ENCODE peak calls at places on chromosomes 13 and 19, in seven cellular contexts. Z is amniotic stem cell, C is ELR, Y is left lung, O is glutamatergic neuron, B is amygdala, T is immature natural killer cell. M is an unnamed sample.

GRCh38 chr19:38733493-38734175 is 10.6 kb downstream of the CAPN12 start:
- DNase-seq in Z (no peak), C (peak), Y (peak), O (peak), B (no peak), T (no peak), M (no peak)

GRCh38 chr19:38891791-38892190 is 7.6 kb downstream of the SIRT2 start:
- DNase-seq in Z (no peak), C (no peak), Y (no peak), O (no peak), B (peak), T (no peak), M (no peak)

GRCh38 chr19:5934779-5935472 is 20.9 kb downstream of the CAPS start:
- DNase-seq in Z (peak), C (peak), Y (no peak), O (no peak), B (no peak), T (no peak), M (no peak)

GRCh38 chr13:44819245-44819644 is 170.0 kb downstream of the NUFIP1 start:
- DNase-seq in Z (peak), C (peak), Y (no peak), O (no peak), B (no peak), T (no peak), M (no peak)

GRCh38 chr19:43438291-43439162 is 23.8 kb downstream of the TEX101 start:
- DNase-seq in Z (peak), C (peak), Y (no peak), O (peak), B (no peak), T (no peak), M (no peak)

GRCh38 chr19:18562086-18562485 is 4.4 kb downstream of the KXD1 start:
- DNase-seq in Z (no peak), C (no peak), Y (no peak), O (no peak), B (no peak), T (no peak), M (no peak)

GRCh38 chr13:36370108-36370429 is 23.9 kb upstream of the SPART start:
- DNase-seq in Z (no peak), C (no peak), Y (no peak), O (peak), B (peak), T (no peak), M (no peak)

GRCh38 chr19:4077800-4078683 is 11.3 kb upstream of the ZBTB7A start:
- DNase-seq in Z (no peak), C (no peak), Y (no peak), O (no peak), B (peak), T (peak), M (no peak)

GRCh38 chr13:42071667-42072419 is 23.4 kb downstream of the DGKH start:
- DNase-seq in Z (no peak), C (no peak), Y (no peak), O (no peak), B (no peak), T (no peak), M (no peak)

GRCh38 chr19:51070334-51070886 is 5.5 kb upstream of the KLK13 start:
- DNase-seq in Z (no peak), C (no peak), Y (no peak), O (no peak), B (no peak), T (no peak), M (no peak)

GRCh38 chr13:52835071-52835793 is 13.2 kb downstream of the PCDH8 start:
- DNase-seq in Z (no peak), C (no peak), Y (no peak), O (no peak), B (no peak), T (no peak), M (no peak)

GRCh38 chr19:50978772-50979390 is 4.8 kb downstream of the KLK7 start:
- DNase-seq in Z (no peak), C (no peak), Y (no peak), O (no peak), B (no peak), T (no peak), M (no peak)

M was measured in central memory CD8-positive, alpha-beta T cell.